ENCODE peak calls at places on chromosome 22, in four cellular contexts. I is HFF-Myc, M is nephron progenitor cell, L is SK-N-SH. K is an unnamed sample.

GRCh38 chr22:38069372-38070249 is 12.4 kb downstream of the PICK1 start:
- DNase-seq in I (no peak), M (peak; percentile 50), L (peak; percentile 55), K (peak; percentile 81)

GRCh38 chr22:45892681-45893461 is 84.1 kb downstream of the WNT7B start:
- DNase-seq in I (no peak), M (no peak), L (no peak), K (peak; percentile 9)

GRCh38 chr22:32106930-32107329 is 52.2 kb downstream of the C22orf42 start:
- DNase-seq in I (no peak), M (peak; percentile 72), L (no peak), K (no peak)

GRCh38 chr22:17074648-17075002 is 10.2 kb upstream of the IL17RA start:
- DNase-seq in I (no peak), M (no peak), L (no peak), K (no peak)

GRCh38 chr22:17575151-17575550 is 11.9 kb downstream of the SLC25A18 start:
- DNase-seq in I (no peak), M (no peak), L (no peak), K (no peak)

GRCh38 chr22:19287889-19288288 is 3.6 kb downstream of the CLTCL1 start:
- DNase-seq in I (no peak), M (no peak), L (no peak), K (no peak)

GRCh38 chr22:24501366-24502005 is 6.4 kb downstream of the UPB1 start:
- DNase-seq in I (no peak), M (no peak), L (no peak), K (no peak)

GRCh38 chr22:38554281-38554680 is 15.7 kb downstream of the DMC1 start:
- DNase-seq in I (peak; percentile 75), M (no peak), L (no peak), K (no peak)

GRCh38 chr22:40415531-40416266 is 45.3 kb downstream of the SGSM3 start:
- DNase-seq in I (no peak), M (no peak), L (no peak), K (no peak)

GRCh38 chr22:24819941-24820461 is 14.0 kb downstream of the SGSM1 start:
- DNase-seq in I (no peak), M (no peak), L (peak; percentile 62), K (no peak)

GRCh38 chr22:20438066-20438677 is 547 bp upstream of the SCARF2 start:
- DNase-seq in I (no peak), M (no peak), L (no peak), K (no peak)

GRCh38 chr22:24592144-24592845 is 578 bp downstream of the LRRC75B start:
- DNase-seq in I (no peak), M (no peak), L (no peak), K (peak; percentile 53)

GRCh38 chr22:22207845-22208564 is 36.6 kb upstream of the VPREB1 start:
- DNase-seq in I (peak; percentile 27), M (peak; percentile 89), L (peak; percentile 77), K (peak; percentile 82)

GRCh38 chr22:24106385-24107381 is 74.6 kb upstream of the SUSD2 start:
- DNase-seq in I (no peak), M (no peak), L (no peak), K (no peak)

GRCh38 chr22:17969732-17970131 is 54.6 kb downstream of the MICAL3 start:
- DNase-seq in I (no peak), M (no peak), L (no peak), K (no peak)

GRCh38 chr22:17913705-17914282 is 110.6 kb downstream of the MICAL3 start:
- DNase-seq in I (peak; percentile 12), M (no peak), L (no peak), K (no peak)

GRCh38 chr22:31038686-31039085 is 42.4 kb upstream of the SMTN start:
- DNase-seq in I (no peak), M (no peak), L (no peak), K (no peak)

GRCh38 chr22:23383491-23384450 is 196.3 kb downstream of the IGLL1 start:
- DNase-seq in I (no peak), M (peak; percentile 52), L (peak; percentile 83), K (peak; percentile 76)

GRCh38 chr22:39970742-39971141 is 10.5 kb downstream of the TMA7B start:
- DNase-seq in I (no peak), M (no peak), L (no peak), K (no peak)

GRCh38 chr22:45903355-45904149 is 73.4 kb downstream of the WNT7B start:
- DNase-seq in I (no peak), M (peak; percentile 43), L (no peak), K (no peak)

GRCh38 chr22:19183216-19183615 is 4.7 kb upstream of the SLC25A1 start:
- DNase-seq in I (no peak), M (no peak), L (no peak), K (no peak)

GRCh38 chr22:20109411-20110358 is 6.2 kb upstream of the RANBP1 start:
- DNase-seq in I (no peak), M (no peak), L (no peak), K (peak; percentile 15)

GRCh38 chr22:21762712-21763581 is 27.4 kb upstream of the YPEL1 start:
- DNase-seq in I (no peak), M (no peak), L (no peak), K (no peak)

GRCh38 chr22:35170716-35171697 is 86.3 kb upstream of the HMGXB4 start:
- DNase-seq in I (no peak), M (no peak), L (no peak), K (no peak)

GRCh38 chr22:39418696-39419095 is 19.1 kb downstream of the TAB1 start:
- DNase-seq in I (no peak), M (no peak), L (no peak), K (no peak)

GRCh38 chr22:20013382-20013871 is 3.2 kb downstream of the ARVCF start:
- DNase-seq in I (no peak), M (peak; percentile 85), L (peak; percentile 86), K (peak; percentile 91)

GRCh38 chr22:23815781-23816551 is 22.8 kb downstream of the DERL3 start:
- DNase-seq in I (no peak), M (no peak), L (peak; percentile 5), K (peak; percentile 44)

GRCh38 chr22:38860291-38861169 is 11.5 kb downstream of the CBX6 start:
- DNase-seq in I (no peak), M (no peak), L (no peak), K (peak; percentile 40)

GRCh38 chr22:44870021-44870420 is 117.6 kb downstream of the ARHGAP8 start:
- DNase-seq in I (no peak), M (no peak), L (no peak), K (no peak)

GRCh38 chr22:45582236-45582954 is 79.7 kb downstream of the FBLN1 start:
- DNase-seq in I (no peak), M (no peak), L (no peak), K (no peak)

GRCh38 chr22:38872831-38873248 is 824 bp upstream of the CBX6 start:
- DNase-seq in I (no peak), M (peak; percentile 72), L (peak; percentile 75), K (peak; percentile 69)

GRCh38 chr22:20093437-20093836 is 13.4 kb downstream of the DGCR8 start:
- DNase-seq in I (no peak), M (no peak), L (no peak), K (no peak)

GRCh38 chr22:39361495-39361894 is 11.7 kb downstream of the SYNGR1 start:
- DNase-seq in I (no peak), M (no peak), L (no peak), K (no peak)

GRCh38 chr22:30266445-30267381 is at the start of gene OSM:
- DNase-seq in I (no peak), M (no peak), L (no peak), K (no peak)

DNA sequence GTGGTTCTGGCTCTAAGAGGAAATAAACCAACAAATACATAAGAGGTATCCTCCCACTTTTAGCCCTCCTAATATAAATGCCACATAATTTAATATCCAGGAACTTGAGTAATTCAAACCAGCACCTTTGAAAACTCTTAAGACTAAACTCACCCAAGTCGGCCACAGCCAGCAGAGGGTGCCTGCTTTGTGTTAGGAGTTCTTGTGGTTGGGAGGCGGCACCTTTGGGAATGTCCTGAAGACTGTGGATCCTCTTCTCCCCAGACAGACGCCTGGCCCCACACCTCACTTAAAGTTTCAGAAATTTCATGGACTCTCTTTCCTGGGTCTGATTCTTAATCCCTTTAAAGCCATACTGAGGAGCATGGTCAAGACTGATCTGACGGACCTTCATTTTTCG is 169.0 kb downstream of the TBC1D22A start:
- DNase-seq in I (peak; percentile 5), M (no peak), L (no peak), K (no peak)
- TF ChIP-seq CTCF in I (peak; percentile 21), M (no peak), L (peak; percentile 28), K (no peak)

GRCh38 chr22:43819691-43820670 is 7.9 kb upstream of the EFCAB6 start:
- DNase-seq in I (no peak), M (no peak), L (no peak), K (no peak)
- TF ChIP-seq CTCF in I (no peak), M (no peak), L (no peak), K (no peak)

DNA sequence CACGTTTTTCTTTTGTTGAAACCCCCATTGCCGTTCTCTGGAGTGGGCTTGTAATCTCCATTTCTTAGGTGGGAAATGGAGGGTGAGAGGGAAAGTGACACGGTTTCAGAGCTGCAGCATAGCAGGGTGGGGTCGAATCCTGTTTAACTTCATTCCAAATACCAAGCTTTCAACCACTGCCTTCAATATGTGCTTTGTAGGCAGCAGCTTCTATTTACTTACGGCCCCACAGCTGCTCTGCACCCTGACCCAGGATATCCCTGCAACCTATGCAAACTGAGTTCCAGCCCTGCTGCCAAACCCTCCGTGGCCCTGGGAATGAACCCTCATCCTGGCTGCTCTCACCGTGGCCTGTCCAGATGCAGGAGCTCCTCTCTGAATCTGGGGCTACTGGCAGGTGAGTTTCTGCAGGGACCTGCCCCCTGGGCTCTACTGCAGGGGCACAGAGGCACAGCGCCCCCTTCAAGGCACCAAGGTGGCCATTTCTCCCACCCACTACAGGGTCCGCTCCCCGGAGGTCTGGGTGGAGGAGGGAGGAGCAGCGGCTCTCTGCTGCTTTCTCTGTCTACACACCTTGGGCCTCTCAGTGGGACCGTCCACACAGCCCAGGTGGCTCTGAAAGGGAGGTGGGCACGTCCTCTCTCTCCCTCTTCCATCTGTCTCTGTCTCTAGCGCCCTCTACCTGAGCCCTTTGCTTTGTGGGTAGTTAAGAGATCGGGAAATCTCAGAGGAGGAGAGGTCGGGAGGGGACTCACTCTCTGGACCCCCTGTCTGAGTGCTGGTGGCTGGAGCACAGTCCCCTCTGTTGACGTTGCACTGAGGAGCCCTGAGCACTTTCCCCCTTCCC is 279.1 kb downstream of the BRD1 start:
- DNase-seq in I (no peak), M (no peak), L (no peak), K (no peak)
- TF ChIP-seq CTCF in I (no peak), M (no peak), L (no peak), K (no peak)

DNA sequence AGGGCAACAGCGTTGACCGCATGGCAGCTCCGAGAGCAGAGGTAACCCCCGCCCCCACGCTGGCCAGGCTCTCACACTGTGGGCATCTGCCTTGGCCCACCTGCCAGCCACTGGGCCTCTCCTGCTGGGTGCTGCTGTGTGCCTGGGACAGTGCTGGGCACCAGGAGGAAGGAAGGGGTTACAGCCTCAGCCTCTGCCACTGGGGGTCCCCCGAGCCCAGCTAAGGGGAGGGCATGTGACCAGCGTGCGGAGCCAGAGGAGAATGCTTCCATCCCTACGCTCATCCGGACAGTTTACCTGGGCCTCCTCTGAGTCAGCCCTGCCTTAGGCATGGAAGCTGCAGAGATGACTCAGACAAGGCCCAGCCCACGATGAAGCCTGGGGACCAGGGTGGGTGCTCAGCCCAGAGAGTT is 10.9 kb downstream of the NCF4 start:
- DNase-seq in I (no peak), M (no peak), L (peak; percentile 14), K (no peak)
- TF ChIP-seq CTCF in I (no peak), M (no peak), L (no peak), K (no peak)

GRCh38 chr22:29112102-29112501 is 39.3 kb downstream of the KREMEN1 start:
- DNase-seq in I (no peak), M (no peak), L (no peak), K (no peak)
- TF ChIP-seq CTCF in I (no peak), M (no peak), L (no peak), K (no peak)

GRCh38 chr22:43094085-43094484 is 4.9 kb upstream of the TTLL1 start:
- DNase-seq in I (no peak), M (no peak), L (no peak), K (no peak)
- TF ChIP-seq CTCF in I (no peak), M (no peak), L (no peak), K (no peak)

K was measured in glutamatergic neuron.